ENCODE peak calls at places on chromosomes 3 and 15, in eight cellular contexts. B, Q, E, N, W, G, H and R are unnamed samples. For H3K36me3, the result is how much of the 10 kb centered on the place peaks cover.

GRCh38 chr3:197542741-197543454 is 12.9 kb downstream of the BDH1 start:
- DNase-seq in H (no peak), N (no peak), Q (no peak), G (no peak), B (no peak), E (no peak), W (no peak), R (no peak)

GRCh38 chr15:65659502-65660052 is 37.8 kb downstream of the SLC24A1 start:
- DNase-seq in B (no peak), N (no peak), G (no peak), Q (no peak), W (no peak), H (no peak), E (no peak), R (no peak)

GRCh38 chr3:158718490-158719170 is 13.6 kb downstream of the RARRES1 start:
- DNase-seq in Q (peak), N (peak), W (no peak), H (no peak), G (no peak), E (no peak), B (no peak), R (no peak)

GRCh38 chr15:70212288-70212962 is 114.7 kb upstream of the TLE3 start:
- DNase-seq in H (no peak), G (no peak), E (no peak), Q (no peak), N (peak), W (peak), B (no peak), R (peak)

GRCh38 chr15:101187820-101188516 is 63.9 kb downstream of the CHSY1 start:
- DNase-seq in H (no peak), W (peak), N (peak), E (no peak), B (no peak), G (no peak), Q (peak), R (no peak)

GRCh38 chr3:127751163-127751621 is 71.1 kb downstream of the MGLL start:
- DNase-seq in W (no peak), N (no peak), B (no peak), Q (peak), H (no peak), G (peak), E (no peak), R (no peak)

GRCh38 chr3:132134611-132135010 is 99.8 kb upstream of the CPNE4 start:
- DNase-seq in B (no peak), N (peak), E (no peak), W (no peak), G (no peak), Q (peak), H (no peak), R (no peak)

GRCh38 chr3:32334675-32335074 is 57.0 kb upstream of the CMTM7 start:
- DNase-seq in Q (no peak), W (no peak), N (no peak), G (no peak), H (peak), B (peak), E (no peak), R (no peak)

GRCh38 chr3:128312271-128312670 is 154.4 kb downstream of the DNAJB8 start:
- DNase-seq in W (no peak), B (peak), Q (no peak), G (no peak), N (no peak), H (no peak), E (no peak), R (no peak)

GRCh38 chr3:28972921-28973320 is 307.9 kb upstream of the RBMS3 start:
- DNase-seq in B (no peak), Q (no peak), N (peak), G (no peak), E (no peak), W (no peak), H (no peak), R (no peak)

GRCh38 chr15:25092661-25093060 is 137.9 kb downstream of the SNRPN start:
- DNase-seq in W (no peak), E (no peak), G (no peak), Q (peak), H (no peak), N (peak), B (no peak), R (no peak)

GRCh38 chr3:64417816-64418215 is 192.6 kb upstream of the PRICKLE2 start:
- DNase-seq in E (peak), Q (peak), H (no peak), N (peak), W (no peak), B (no peak), G (no peak), R (no peak)

GRCh38 chr3:146817705-146818104 is 212.6 kb upstream of the PLSCR5 start:
- DNase-seq in H (no peak), B (no peak), E (peak), Q (peak), G (no peak), W (peak), N (peak), R (no peak)

GRCh38 chr3:52218953-52219650 is 6.3 kb downstream of the TLR9 start:
- DNase-seq in Q (no peak), W (no peak), H (no peak), G (peak), E (peak), N (no peak), B (no peak), R (peak)

GRCh38 chr3:178295257-178295912 is 240.9 kb upstream of the KCNMB2 start:
- DNase-seq in E (no peak), G (no peak), N (peak), Q (peak), W (no peak), H (no peak), B (no peak), R (no peak)

GRCh38 chr3:155805802-155806618 is at the start of gene C3orf33:
- DNase-seq in E (peak), H (peak), B (peak), N (peak), W (peak), Q (peak), G (peak), R (peak)

GRCh38 chr3:127639173-127640030 is 10.4 kb downstream of the PODXL2 start:
- DNase-seq in G (no peak), H (no peak), E (no peak), N (peak), B (no peak), W (no peak), Q (peak), R (no peak)

GRCh38 chr15:101318147-101318809 is 23.2 kb upstream of the SNRPA1 start:
- DNase-seq in Q (no peak), N (no peak), E (no peak), B (no peak), W (no peak), H (no peak), G (no peak), R (no peak)

GRCh38 chr15:97078556-97078955 is 748.1 kb downstream of the NR2F2 start:
- DNase-seq in E (no peak), G (no peak), B (no peak), H (no peak), W (no peak), Q (no peak), N (no peak), R (no peak)

GRCh38 chr3:186810597-186810996 is 4.3 kb upstream of the RFC4 start:
- DNase-seq in Q (no peak), B (no peak), E (no peak), W (no peak), N (no peak), G (no peak), H (no peak), R (no peak)

GRCh38 chr15:75194397-75194796 is 7.3 kb upstream of the C15orf39 start:
- DNase-seq in N (no peak), G (no peak), W (no peak), H (no peak), Q (no peak), E (no peak), B (no peak), R (no peak)

GRCh38 chr3:50226888-50227389 is 9.1 kb upstream of the GNAI2 start:
- DNase-seq in W (peak), N (peak), G (no peak), B (peak), H (no peak), E (no peak), Q (no peak), R (no peak)

GRCh38 chr3:184262166-184262926 is 993 bp upstream of the CAMK2N2 start:
- DNase-seq in H (no peak), B (no peak), N (no peak), G (no peak), Q (peak), E (peak), W (no peak), R (no peak)

GRCh38 chr3:126952261-126952982 is 30.5 kb upstream of the PLXNA1 start:
- DNase-seq in G (peak), Q (no peak), W (no peak), E (no peak), B (no peak), H (no peak), N (no peak), R (peak)

GRCh38 chr3:30473374-30474051 is 132.9 kb upstream of the TGFBR2 start:
- DNase-seq in E (no peak), N (peak), B (no peak), W (no peak), G (no peak), H (no peak), Q (peak), R (no peak)

GRCh38 chr15:70435369-70435768 is 328.0 kb downstream of the UACA start:
- DNase-seq in N (no peak), G (peak), Q (no peak), B (peak), W (no peak), E (no peak), H (peak), R (no peak)

GRCh38 chr3:194482196-194482593 is 4.6 kb downstream of the ATP13A3 start:
- DNase-seq in E (no peak), B (no peak), W (no peak), H (no peak), Q (no peak), N (no peak), G (no peak), R (no peak)

GRCh38 chr3:189937302-189938255 is 183.1 kb downstream of the P3H2 start:
- DNase-seq in E (no peak), Q (peak), H (no peak), B (no peak), N (peak), G (no peak), W (no peak), R (no peak)

GRCh38 chr3:52834871-52835501 is at the start of gene MUSTN1:
- DNase-seq in W (peak), N (no peak), Q (peak), G (no peak), B (no peak), E (peak), H (no peak), R (no peak)

GRCh38 chr3:53190659-53191058 is 29.6 kb downstream of the PRKCD start:
- DNase-seq in E (no peak), G (no peak), H (no peak), B (no peak), W (no peak), N (no peak), Q (no peak), R (no peak)

GRCh38 chr3:193857996-193858395 is 265.0 kb downstream of the OPA1 start:
- DNase-seq in B (no peak), H (no peak), N (peak), E (no peak), G (no peak), Q (peak), W (no peak), R (no peak)

GRCh38 chr3:65026151-65026550 is 338.4 kb upstream of the ADAMTS9 start:
- DNase-seq in W (no peak), Q (no peak), E (peak), H (no peak), B (no peak), N (no peak), G (no peak), R (no peak)

GRCh38 chr3:80688814-80689213 is 921.0 kb upstream of the ROBO1 start:
- DNase-seq in E (peak), Q (no peak), W (peak), G (no peak), H (no peak), N (peak), B (no peak), R (no peak)

GRCh38 chr3:101117981-101118380 is 124.8 kb upstream of the ABI3BP start:
- DNase-seq in N (no peak), G (no peak), Q (peak), B (no peak), H (no peak), E (no peak), W (no peak), R (no peak)

GRCh38 chr15:76987896-76988860 is 6.7 kb upstream of the PSTPIP1 start:
- DNase-seq in H (no peak), B (peak), N (no peak), W (no peak), G (peak), Q (no peak), E (no peak), R (peak)

GRCh38 chr15:98286831-98287230 is 326.3 kb downstream of the ARRDC4 start:
- DNase-seq in E (no peak), B (no peak), H (no peak), G (no peak), Q (no peak), N (no peak), W (no peak), R (no peak)

GRCh38 chr3:111373861-111374260 is 168.1 kb upstream of the CD96 start:
- DNase-seq in E (no peak), H (no peak), N (peak), B (no peak), G (no peak), W (no peak), Q (peak), R (no peak)

GRCh38 chr3:38573606-38574005 is 75.9 kb downstream of the SCN5A start:
- DNase-seq in W (no peak), H (no peak), Q (no peak), E (no peak), G (peak), N (no peak), B (no peak), R (no peak)

GRCh38 chr3:171462224-171462623 is 2.0 kb upstream of the TNIK start:
- DNase-seq in Q (no peak), N (no peak), W (peak), B (no peak), H (no peak), E (no peak), G (no peak), R (no peak)
- H3K4me3 ChIP-seq in Q (no peak), N (no peak), W (peak), B (no peak), H (no peak), E (no peak), G (no peak), R (no peak)

GRCh38 chr3:15430624-15431023 is 3.2 kb downstream of the EAF1 start:
- DNase-seq in N (no peak), H (no peak), B (no peak), E (no peak), G (no peak), Q (no peak), W (no peak), R (no peak)

GRCh38 chr3:15429080-15429479 is 1.7 kb downstream of the EAF1 start:
- DNase-seq in Q (no peak), H (no peak), N (no peak), W (no peak), G (no peak), E (no peak), B (no peak), R (no peak)

GRCh38 chr3:15428539-15428938 is 1.1 kb downstream of the EAF1 start:
- DNase-seq in E (no peak), H (no peak), W (no peak), Q (peak), N (peak), B (no peak), G (no peak), R (no peak)

GRCh38 chr3:15433531-15433930 is 6.1 kb downstream of the EAF1 start:
- DNase-seq in N (no peak), H (no peak), E (no peak), W (no peak), B (no peak), Q (no peak), G (no peak), R (no peak)

DNA sequence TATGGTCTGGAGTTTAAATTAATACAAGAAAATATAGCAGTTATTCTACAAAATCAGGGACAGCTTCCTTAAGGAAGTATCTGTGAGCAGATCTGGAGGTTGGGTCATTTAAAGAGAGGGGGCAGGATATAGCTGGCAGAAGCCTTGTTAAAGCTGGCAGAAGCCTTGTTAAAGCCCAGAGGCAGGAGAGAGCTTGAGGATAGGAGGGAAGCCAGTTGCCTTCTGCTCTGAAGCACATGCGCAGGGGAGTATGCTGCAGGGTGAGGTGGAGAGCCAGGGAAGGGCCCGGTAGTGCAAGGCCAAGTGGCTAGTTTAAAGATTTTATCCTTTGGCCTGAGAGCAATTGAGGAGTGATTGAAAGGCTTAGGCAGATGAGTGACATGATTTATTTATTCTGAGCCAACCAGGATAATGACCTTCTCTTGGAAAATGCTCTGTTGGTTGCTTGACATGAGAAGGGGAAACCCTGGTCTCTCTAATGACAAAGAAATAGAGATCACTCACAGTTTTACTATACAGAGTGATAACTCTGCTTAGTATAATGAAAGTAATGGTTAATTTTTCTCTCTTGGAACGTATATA is 3.9 kb downstream of the EAF1 start:
- DNase-seq in W (no peak), G (no peak), Q (no peak), N (no peak), H (no peak), B (no peak), E (no peak), R (no peak)
- H3K36me3 ChIP-seq in W (under half), G (half or more), Q (under half), N (under half), H (half or more), B (under half), E (under half), R (half or more)

DNA sequence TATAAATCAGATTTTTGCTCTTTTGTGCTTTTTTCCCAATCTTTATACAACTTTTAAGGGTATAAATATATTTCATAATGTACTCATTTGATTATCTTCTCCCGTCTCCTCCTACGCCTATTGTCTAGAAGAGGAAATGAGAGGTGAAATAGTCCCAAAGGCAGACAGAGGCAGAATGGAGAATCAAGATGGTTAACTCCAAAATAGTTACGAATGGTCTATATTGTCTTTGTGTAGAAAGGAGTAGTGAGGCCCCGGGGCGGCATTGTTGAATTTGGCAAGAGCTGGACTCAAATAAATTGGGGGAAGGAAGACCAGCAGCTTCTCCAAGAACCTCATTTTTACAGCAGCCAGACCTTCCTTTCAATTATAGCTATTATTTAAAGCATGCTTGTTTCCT is 23.9 kb downstream of the ITPR1 start:
- DNase-seq in B (no peak), Q (no peak), N (no peak), H (no peak), G (no peak), W (no peak), E (no peak), R (no peak)
- H3K27ac ChIP-seq in B (no peak), Q (no peak), N (no peak), H (no peak), G (peak), W (no peak), E (no peak), R (no peak)

GRCh38 chr3:170154569-170155143 is 26.9 kb downstream of the PHC3 start:
- DNase-seq in Q (no peak), G (no peak), N (no peak), E (peak), W (peak), H (no peak), B (no peak), R (no peak)
- H3K4me3 ChIP-seq in Q (no peak), G (no peak), N (no peak), E (no peak), W (no peak), H (no peak), B (no peak), R (no peak)

GRCh38 chr15:73709241-73709640 is 25.1 kb downstream of the CD276 start:
- DNase-seq in H (no peak), G (no peak), N (no peak), Q (no peak), E (no peak), B (no peak), W (no peak), R (no peak)
- H3K36me3 ChIP-seq in H (under half), G (under half), N (under half), Q (half or more), E (under half), B (under half), W (under half), R (under half)

GRCh38 chr15:85414991-85415390 is 34.6 kb downstream of the AKAP13 start:
- DNase-seq in Q (no peak), B (no peak), G (no peak), N (no peak), H (no peak), W (no peak), E (no peak), R (peak)
- H3K27ac ChIP-seq in Q (no peak), B (peak), G (no peak), N (no peak), H (no peak), W (no peak), E (no peak), R (no peak)

GRCh38 chr15:29348308-29348914 is 78.8 kb upstream of the NSMCE3 start:
- DNase-seq in G (no peak), N (peak), Q (no peak), H (no peak), W (no peak), B (no peak), E (peak), R (no peak)

GRCh38 chr15:29344474-29344873 is 74.9 kb upstream of the NSMCE3 start:
- DNase-seq in E (no peak), G (no peak), Q (no peak), N (no peak), B (no peak), W (no peak), H (no peak), R (no peak)

GRCh38 chr15:29346998-29347397 is 77.4 kb upstream of the NSMCE3 start:
- DNase-seq in B (no peak), N (no peak), G (no peak), H (no peak), E (no peak), Q (no peak), W (no peak), R (no peak)

GRCh38 chr15:29343229-29343628 is 73.6 kb upstream of the NSMCE3 start:
- DNase-seq in N (no peak), B (no peak), Q (no peak), W (no peak), E (peak), H (no peak), G (no peak), R (no peak)

GRCh38 chr15:29345549-29346525 is 76.2 kb upstream of the NSMCE3 start:
- DNase-seq in H (no peak), N (no peak), Q (no peak), G (no peak), W (peak), B (no peak), E (peak), R (no peak)
- H3K4me3 ChIP-seq in H (no peak), N (no peak), Q (no peak), G (no peak), W (no peak), B (no peak), E (peak), R (no peak)

GRCh38 chr15:47768730-47769129 is 51.4 kb downstream of the SEMA6D start:
- DNase-seq in G (no peak), W (peak), B (no peak), Q (no peak), H (no peak), N (peak), E (no peak), R (no peak)
- H3K36me3 ChIP-seq in G (under half), W (half or more), B (under half), Q (under half), H (under half), N (under half), E (under half), R (under half)

GRCh38 chr15:62474021-62474770 is 309.1 kb upstream of the C2CD4B start:
- DNase-seq in W (no peak), N (no peak), H (no peak), B (no peak), Q (no peak), G (no peak), E (no peak), R (no peak)
- H3K27ac ChIP-seq in W (no peak), N (no peak), H (no peak), B (no peak), Q (no peak), G (no peak), E (no peak), R (no peak)